ENCODE peak calls at places on chromosomes 1 and 21, in seven cellular contexts. O is cardiac fibroblast, N is bronchial epithelial cell, W is ovary, P is lower leg skin, Y is PC-3, D is psoas muscle. F is an unnamed sample.

GRCh38 chr1:193538690-193539089 is 352.3 kb upstream of the B3GALT2 start:
- DNase-seq in O (no peak), N (no peak), W (no peak), P (no peak), Y (no peak), D (no peak), F (no peak)

GRCh38 chr1:231694465-231695077 is 68.0 kb downstream of the DISC1 start:
- DNase-seq in O (no peak), N (no peak), W (no peak), P (no peak), Y (no peak), D (no peak), F (no peak)

GRCh38 chr1:241895013-241895412 is 47.0 kb downstream of the EXO1 start:
- DNase-seq in O (no peak), N (peak; percentile 42), W (no peak), P (no peak), Y (peak; percentile 71), D (no peak), F (no peak)

GRCh38 chr1:111214884-111215283 is 12.6 kb upstream of the CHI3L2 start:
- DNase-seq in O (no peak), N (no peak), W (no peak), P (no peak), Y (no peak), D (no peak), F (no peak)

GRCh38 chr1:6962956-6963915 is 178.0 kb downstream of the CAMTA1 start:
- DNase-seq in O (no peak), N (peak; percentile 55), W (peak; percentile 63), P (peak; percentile 92), Y (peak; percentile 6), D (peak; percentile 59), F (peak; percentile 17)

GRCh38 chr1:212937034-212937433 is 13.3 kb upstream of the VASH2 start:
- DNase-seq in O (no peak), N (no peak), W (no peak), P (no peak), Y (no peak), D (no peak), F (no peak)

GRCh38 chr1:155176544-155177071 is 3.0 kb downstream of the TRIM46 start:
- DNase-seq in O (peak; percentile 78), N (peak; percentile 66), W (peak; percentile 64), P (peak; percentile 96), Y (peak; percentile 92), D (peak; percentile 81), F (peak; percentile 68)

GRCh38 chr1:206751891-206752290 is 18.7 kb upstream of the IL19 start:
- DNase-seq in O (no peak), N (no peak), W (no peak), P (no peak), Y (no peak), D (no peak), F (no peak)

GRCh38 chr1:86778510-86779218 is 74.3 kb downstream of the SH3GLB1 start:
- DNase-seq in O (peak; percentile 61), N (peak; percentile 70), W (no peak), P (no peak), Y (peak; percentile 62), D (no peak), F (peak; percentile 53)

GRCh38 chr21:17402885-17403477 is 109.9 kb upstream of the CXADR start:
- DNase-seq in O (peak; percentile 21), N (peak; percentile 7), W (no peak), P (no peak), Y (no peak), D (no peak), F (peak; percentile 89)

GRCh38 chr1:225250432-225250831 is 177.4 kb downstream of the LBR start:
- DNase-seq in O (no peak), N (no peak), W (no peak), P (no peak), Y (no peak), D (no peak), F (no peak)

GRCh38 chr21:36859744-36860501 is 106.5 kb downstream of the HLCS start:
- DNase-seq in O (peak; percentile 76), N (peak; percentile 67), W (peak; percentile 21), P (peak; percentile 92), Y (peak; percentile 93), D (peak; percentile 72), F (peak; percentile 45)

GRCh38 chr21:45623436-45623835 is 20.1 kb upstream of the PCBP3 start:
- DNase-seq in O (no peak), N (no peak), W (no peak), P (peak; percentile 54), Y (no peak), D (no peak), F (no peak)

GRCh38 chr1:27388337-27389005 is 4.0 kb upstream of the GPR3 start:
- DNase-seq in O (peak; percentile 57), N (peak; percentile 57), W (peak; percentile 60), P (peak; percentile 95), Y (peak; percentile 85), D (peak; percentile 69), F (no peak)

DNA sequence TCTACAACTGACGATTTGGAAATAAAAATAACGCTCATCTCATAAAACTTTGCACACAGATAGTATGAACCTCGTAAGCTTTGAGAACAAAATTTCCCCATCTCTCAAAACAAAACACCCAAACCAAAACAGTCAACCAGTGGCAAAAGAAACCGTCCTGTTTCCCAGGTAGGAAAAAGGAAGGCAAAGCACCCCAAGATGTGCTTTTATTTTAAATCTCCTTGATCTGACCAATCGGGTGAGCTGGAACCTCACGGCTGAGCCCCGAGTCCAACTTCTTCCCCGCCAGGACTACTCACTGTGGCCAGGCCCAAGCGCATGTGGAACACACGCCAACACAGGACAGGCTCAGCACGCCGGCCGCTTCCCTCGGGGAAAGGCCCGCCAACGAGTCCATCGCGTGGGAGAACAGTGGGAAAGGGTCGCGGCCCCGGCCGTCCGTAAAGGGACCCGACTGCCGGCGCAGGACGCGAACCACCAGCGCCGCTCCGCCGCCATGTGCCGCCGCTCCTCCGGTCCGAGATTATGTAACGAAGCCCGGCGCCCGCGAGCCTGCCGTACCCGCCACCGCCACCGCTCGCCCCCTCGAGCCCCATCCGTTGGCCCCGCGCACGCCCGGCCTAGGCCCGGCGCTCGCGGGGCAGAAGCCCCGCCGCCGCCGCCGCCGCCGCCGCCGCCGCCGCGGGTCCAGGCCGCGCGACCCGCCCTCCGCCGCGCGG is 759 bp downstream of the AHCTF1 start:
- DNase-seq in O (peak; percentile 72), N (peak; percentile 41), W (peak; percentile 62), P (peak; percentile 92), Y (peak; percentile 43), D (peak; percentile 65), F (peak; percentile 60)
- TF ChIP-seq CTCF in O (no peak), N (no peak), W (no peak), P (no peak), Y (no peak), D (no peak), F (no peak)

GRCh38 chr1:51567653-51568052 is 48.6 kb upstream of the EPS15 start:
- DNase-seq in O (peak; percentile 94), N (peak; percentile 54), W (no peak), P (no peak), Y (peak; percentile 98), D (no peak), F (peak; percentile 98)

GRCh38 chr1:51568231-51568935 is 48.5 kb upstream of the OSBPL9 start:
- DNase-seq in O (no peak), N (no peak), W (no peak), P (no peak), Y (peak; percentile 46), D (no peak), F (no peak)

GRCh38 chr1:51570063-51570720 is 46.7 kb upstream of the OSBPL9 start:
- DNase-seq in O (no peak), N (peak; percentile 45), W (no peak), P (no peak), Y (peak; percentile 71), D (no peak), F (no peak)

GRCh38 chr1:51572365-51572764 is 44.5 kb upstream of the OSBPL9 start:
- DNase-seq in O (no peak), N (no peak), W (no peak), P (no peak), Y (no peak), D (no peak), F (no peak)

DNA sequence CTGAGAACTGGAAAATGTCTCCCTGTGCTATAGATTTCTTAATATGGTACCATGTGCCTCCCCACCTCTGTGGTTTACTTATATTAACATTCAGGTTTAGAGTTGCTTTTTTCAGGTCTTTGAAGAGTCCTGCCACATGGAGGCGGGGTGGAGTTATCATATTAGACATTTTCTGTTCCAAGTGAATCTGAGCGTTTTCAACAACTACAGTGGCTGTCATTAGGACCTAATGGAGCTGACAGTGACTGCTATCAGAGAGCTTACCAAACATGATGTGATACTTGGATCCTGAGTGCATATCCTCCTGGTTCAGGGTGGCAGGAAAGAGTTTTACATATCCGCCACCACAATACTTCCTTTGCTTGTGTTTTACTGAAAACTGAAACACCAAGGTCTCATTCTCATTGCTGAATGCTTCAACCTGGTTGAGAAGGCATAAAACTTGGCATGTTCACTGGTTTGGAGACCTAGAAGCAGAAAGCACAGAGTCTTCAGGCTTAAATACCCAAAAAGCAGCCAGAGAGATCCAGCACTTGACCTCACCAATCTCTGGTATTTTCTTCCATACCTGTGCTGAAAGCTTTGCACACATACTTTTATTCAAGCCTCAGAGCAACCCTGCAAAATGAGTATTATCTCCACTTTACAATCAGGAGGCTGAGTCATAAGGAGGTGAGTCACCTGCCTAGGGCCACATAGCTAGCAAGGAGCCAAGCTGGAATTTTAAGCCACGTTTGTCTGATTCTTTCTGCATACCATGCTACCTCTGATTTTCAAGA is 47.4 kb upstream of the OSBPL9 start:
- DNase-seq in O (peak; percentile 80), N (peak; percentile 96), W (no peak), P (no peak), Y (peak; percentile 98), D (no peak), F (peak; percentile 72)
- H3K4me3 ChIP-seq in O (no peak overlapping the region), N (no peak overlapping the region), W (no peak overlapping the region), P (no peak overlapping the region), Y (peak overlapping the region; percentile 37), D (no peak overlapping the region), F (no peak overlapping the region)

DNA sequence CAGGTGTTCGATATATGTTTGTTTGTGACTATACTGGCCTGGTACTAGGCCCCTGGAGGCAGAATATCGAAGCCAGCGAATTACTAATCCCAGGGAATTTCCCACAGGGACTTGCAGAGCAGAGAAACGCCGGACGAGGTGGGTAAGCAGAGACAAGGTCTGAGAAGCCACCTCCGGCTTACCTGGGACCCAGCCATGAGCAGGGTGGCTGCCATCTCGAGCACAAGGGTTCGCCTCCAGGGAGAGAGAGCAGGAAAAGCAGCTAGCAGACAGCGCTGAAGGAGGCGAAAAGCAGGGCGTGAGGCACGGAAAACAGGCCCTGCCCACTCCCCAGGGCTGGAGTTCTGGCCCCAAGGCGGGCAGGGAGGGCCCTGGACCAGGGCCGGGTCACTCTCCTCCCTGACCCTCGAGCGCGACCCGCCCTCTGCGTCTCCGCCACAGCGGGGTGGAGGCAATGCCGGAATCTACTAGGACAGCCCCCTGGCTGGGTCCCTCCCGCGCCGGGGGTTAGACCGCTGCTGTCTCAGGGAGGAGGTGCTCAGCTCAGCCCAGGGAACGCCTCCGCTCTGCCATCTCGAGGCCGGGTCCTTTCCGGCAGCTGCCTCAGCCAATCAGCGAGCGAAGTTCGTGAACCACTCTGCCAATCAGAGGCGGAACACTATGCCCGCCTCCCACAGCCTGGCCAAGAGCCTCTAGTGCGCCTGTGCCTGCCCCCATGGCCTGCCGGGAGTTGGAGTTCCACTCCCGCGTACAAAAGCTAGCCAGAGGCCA is 1.7 kb downstream of the ZNF436 start:
- DNase-seq in O (peak; percentile 99), N (peak; percentile 97), W (peak; percentile 98), P (peak; percentile 100), Y (peak; percentile 98), D (peak; percentile 99), F (peak; percentile 99)
- TF ChIP-seq CTCF in O (no peak), N (no peak), W (no peak), P (no peak), Y (no peak), D (no peak), F (no peak)

DNA sequence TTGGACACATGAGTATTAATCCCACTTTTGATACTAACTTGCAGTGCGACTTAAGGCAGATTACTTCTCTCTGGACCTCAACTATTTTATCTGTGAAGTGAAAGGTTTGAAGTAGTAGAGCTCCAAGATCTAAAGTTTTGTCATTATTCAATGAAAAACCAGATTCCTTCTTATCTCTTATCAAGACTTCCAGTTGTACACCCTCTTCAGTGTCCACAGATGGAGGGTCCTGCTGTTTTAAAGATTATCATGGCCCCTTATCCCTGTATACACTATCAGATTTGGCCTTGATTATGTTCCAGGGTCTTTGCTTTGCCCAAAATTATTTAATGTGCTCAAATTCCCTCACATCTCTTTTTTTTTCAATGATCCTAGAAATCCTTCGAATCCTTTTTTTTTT is 1.1 kb downstream of the C1orf50 start:
- DNase-seq in O (no peak), N (no peak), W (no peak), P (no peak), Y (no peak), D (no peak), F (no peak)
- H3K4me3 ChIP-seq in O (peak overlapping the region; percentile 96), N (peak overlapping the region; percentile 89), W (peak overlapping the region; percentile 81), P (no peak overlapping the region), Y (peak overlapping the region; percentile 89), D (peak overlapping the region; percentile 85), F (peak overlapping the region; percentile 97)

F was measured in fibroblast of mammary gland.